ENCODE peak calls at places on chromosomes 5 and 9, in five cellular contexts. I is HTR-8/SVneo, T is NCI-H1930, N is anterior cingulate cortex, U is mucosa of gallbladder. P is an unnamed sample.

GRCh38 chr5:125286266-125286665 is 539.8 kb upstream of the ZNF608 start:
- DNase-seq in I (no peak), T (no peak), N (no peak), U (no peak), P (no peak)

GRCh38 chr5:78504726-78505431 is 143.7 kb downstream of the LHFPL2 start:
- DNase-seq in U (peak), N (peak), I (peak), T (no peak), P (peak)

GRCh38 chr9:73151653-73152382 is at the start of gene ANXA1:
- DNase-seq in T (no peak), U (no peak), I (no peak), N (no peak), P (no peak)

GRCh38 chr5:90968319-90968718 is 409.7 kb downstream of the ADGRV1 start:
- DNase-seq in T (no peak), N (no peak), I (no peak), U (no peak), P (no peak)

GRCh38 chr9:35689601-35690446 is at the start of gene TPM2:
- DNase-seq in N (no peak), U (peak), I (peak), T (no peak), P (peak)

GRCh38 chr9:111094433-111095421 is 56.5 kb upstream of the LPAR1 start:
- DNase-seq in T (no peak), N (no peak), I (no peak), U (peak), P (no peak)

GRCh38 chr5:17169507-17169906 is 47.9 kb upstream of the BASP1 start:
- DNase-seq in U (no peak), I (no peak), T (no peak), N (no peak), P (no peak)

GRCh38 chr9:33143241-33143642 is 23.9 kb downstream of the B4GALT1 start:
- DNase-seq in I (no peak), U (no peak), N (no peak), T (no peak), P (no peak)

GRCh38 chr5:76529464-76530344 is 93.5 kb downstream of the F2RL2 start:
- DNase-seq in I (no peak), N (no peak), U (no peak), T (no peak), P (no peak)

GRCh38 chr5:167478156-167478555 is 813.3 kb upstream of the WWC1 start:
- DNase-seq in T (no peak), I (no peak), U (no peak), N (no peak), P (no peak)

GRCh38 chr9:34047864-34048729 is 590 bp downstream of the UBAP2 start:
- DNase-seq in U (peak), N (peak), T (no peak), I (no peak), P (peak)

GRCh38 chr5:171407234-171407633 is 12.2 kb upstream of the FGF18 start:
- DNase-seq in I (no peak), T (no peak), U (no peak), N (no peak), P (no peak)

GRCh38 chr5:51960617-51961115 is 577.4 kb downstream of the ISL1 start:
- DNase-seq in T (no peak), U (no peak), N (no peak), I (peak), P (no peak)

GRCh38 chr5:173973614-173973969 is 15.4 kb upstream of the C5orf47 start:
- DNase-seq in I (no peak), N (no peak), U (no peak), T (no peak), P (no peak)

GRCh38 chr9:127116946-127117345 is 5.5 kb downstream of the ANGPTL2 start:
- DNase-seq in I (no peak), T (no peak), N (no peak), U (no peak), P (no peak)

GRCh38 chr9:112529316-112529715 is 42.7 kb downstream of the KIAA1958 start:
- DNase-seq in U (no peak), N (no peak), T (no peak), I (no peak), P (no peak)

GRCh38 chr5:135458921-135459331 is 6.8 kb upstream of the TIFAB start:
- DNase-seq in N (peak), U (peak), I (peak), T (no peak), P (peak)

GRCh38 chr9:76662476-76663281 is 101.6 kb upstream of the PCA3 start:
- DNase-seq in I (no peak), U (no peak), N (no peak), T (no peak), P (no peak)

GRCh38 chr9:136994180-136994884 is 2.0 kb downstream of the CLIC3 start:
- DNase-seq in U (no peak), I (no peak), T (no peak), N (no peak), P (no peak)

GRCh38 chr9:35954942-35955546 is 2.9 kb downstream of the OR2S2 start:
- DNase-seq in T (peak), I (peak), N (peak), U (peak), P (no peak)